ENCODE peak calls at places on chromosomes 2 and 18, in nine cellular contexts. P is brain microvascular endothelial cell; K is epithelial cell of prostate; R is kidney tubule cell; D is activated CD8-positive, alpha-beta memory T cell treated with anti-CD3 and anti-CD28 coated beads for 24 hours; J is amniotic stem cell; M is Caki2; V is astrocyte of the cerebellum; T is AG08395. B is an unnamed sample.
A peak's percentile ranks its signal among the peaks of the same experiment; 100 is the strongest.

GRCh38 chr2:177673602-177674595 is 281.3 kb downstream of the AGPS start:
- DNase-seq in P (no peak), K (no peak), R (peak; percentile 62), D (no peak), J (no peak), M (no peak), V (no peak), T (no peak), B (no peak)

GRCh38 chr2:217316743-217317142 is 456.9 kb upstream of the TNP1 start:
- DNase-seq in P (peak; percentile 49), K (no peak), R (no peak), D (no peak), J (no peak), M (no peak), V (peak; percentile 27), T (peak; percentile 55), B (peak; percentile 95)

GRCh38 chr2:179991344-179991743 is 15.8 kb downstream of the CWC22 start:
- DNase-seq in P (peak; percentile 4), K (no peak), R (no peak), D (no peak), J (no peak), M (no peak), V (no peak), T (peak; percentile 22), B (no peak)

GRCh38 chr18:23494992-23495391 is 8.3 kb upstream of the RMC1 start:
- DNase-seq in P (no peak), K (peak; percentile 63), R (no peak), D (no peak), J (no peak), M (no peak), V (no peak), T (no peak), B (no peak)

GRCh38 chr18:48750485-48751175 is 200.1 kb downstream of the SMAD7 start:
- DNase-seq in P (no peak), K (no peak), R (no peak), D (no peak), J (no peak), M (no peak), V (peak; percentile 78), T (peak; percentile 71), B (no peak)

GRCh38 chr2:120175000-120175581 is 48.1 kb downstream of the TMEM185B start:
- DNase-seq in P (peak; percentile 55), K (no peak), R (peak; percentile 56), D (no peak), J (peak; percentile 26), M (peak; percentile 37), V (peak; percentile 55), T (peak; percentile 73), B (peak; percentile 39)

GRCh38 chr2:213726101-213726500 is 441.8 kb downstream of the SPAG16 start:
- DNase-seq in P (no peak), K (no peak), R (no peak), D (no peak), J (no peak), M (no peak), V (no peak), T (no peak), B (no peak)

GRCh38 chr18:55381277-55381676 is 206.7 kb downstream of the TCF4 start:
- DNase-seq in P (peak; percentile 45), K (no peak), R (no peak), D (no peak), J (no peak), M (no peak), V (peak; percentile 45), T (peak; percentile 62), B (no peak)

GRCh38 chr2:26914963-26915310 is 55.5 kb upstream of the MAPRE3 start:
- DNase-seq in P (no peak), K (no peak), R (no peak), D (no peak), J (no peak), M (no peak), V (no peak), T (no peak), B (no peak)

GRCh38 chr18:42341423-42341822 is 386.4 kb downstream of the PIK3C3 start:
- DNase-seq in P (no peak), K (no peak), R (peak; percentile 59), D (no peak), J (no peak), M (peak; percentile 30), V (peak; percentile 31), T (no peak), B (no peak)

GRCh38 chr2:18752022-18752493 is 162.7 kb upstream of the NT5C1B start:
- DNase-seq in P (no peak), K (no peak), R (no peak), D (no peak), J (no peak), M (no peak), V (no peak), T (no peak), B (no peak)

GRCh38 chr2:88085099-88085498 is 17.5 kb downstream of the SMYD1 start:
- DNase-seq in P (no peak), K (no peak), R (no peak), D (no peak), J (no peak), M (no peak), V (no peak), T (no peak), B (no peak)

GRCh38 chr2:136207030-136207623 is 89.2 kb upstream of the CXCR4 start:
- DNase-seq in P (no peak), K (no peak), R (peak; percentile 6), D (no peak), J (no peak), M (no peak), V (no peak), T (no peak), B (no peak)

GRCh38 chr18:63823516-63824219 is 48.5 kb downstream of the SERPINB7 start:
- DNase-seq in P (peak; percentile 18), K (no peak), R (no peak), D (no peak), J (no peak), M (no peak), V (no peak), T (no peak), B (no peak)

GRCh38 chr2:27075219-27075871 is 3.1 kb upstream of the EMILIN1 start:
- DNase-seq in P (no peak), K (no peak), R (no peak), D (no peak), J (no peak), M (no peak), V (no peak), T (no peak), B (no peak)

GRCh38 chr18:51236225-51236624 is 38.7 kb upstream of the MEX3C start:
- DNase-seq in P (peak; percentile 92), K (peak; percentile 54), R (peak; percentile 71), D (no peak), J (no peak), M (peak; percentile 50), V (peak; percentile 46), T (peak; percentile 41), B (no peak)

GRCh38 chr2:174778479-174778962 is 14.2 kb upstream of the CHRNA1 start:
- DNase-seq in P (peak; percentile 93), K (no peak), R (peak; percentile 65), D (peak; percentile 82), J (no peak), M (peak; percentile 12), V (peak; percentile 99), T (peak; percentile 95), B (no peak)

GRCh38 chr2:71620851-71621251 is 167.5 kb downstream of the DYSF start:
- DNase-seq in P (no peak), K (no peak), R (no peak), D (peak; percentile 43), J (no peak), M (no peak), V (no peak), T (no peak), B (no peak)

GRCh38 chr2:158539176-158539895 is 82.6 kb downstream of the PKP4 start:
- DNase-seq in P (peak; percentile 57), K (peak; percentile 45), R (peak; percentile 84), D (no peak), J (peak; percentile 5), M (peak; percentile 44), V (peak; percentile 69), T (peak; percentile 20), B (peak; percentile 70)

GRCh38 chr2:148813603-148814065 is 61.4 kb upstream of the KIF5C start:
- DNase-seq in P (no peak), K (no peak), R (no peak), D (peak; percentile 72), J (no peak), M (no peak), V (no peak), T (no peak), B (no peak)

GRCh38 chr2:37631292-37631691 is 40.1 kb downstream of the CDC42EP3 start:
- DNase-seq in P (no peak), K (no peak), R (no peak), D (no peak), J (no peak), M (no peak), V (no peak), T (no peak), B (no peak)

GRCh38 chr2:129492528-129492927 is 486.9 kb upstream of the RAB6C start:
- DNase-seq in P (no peak), K (no peak), R (no peak), D (no peak), J (no peak), M (no peak), V (no peak), T (no peak), B (no peak)

GRCh38 chr2:168443818-168444217 is 12.3 kb upstream of the CERS6 start:
- DNase-seq in P (no peak), K (no peak), R (no peak), D (no peak), J (no peak), M (no peak), V (no peak), T (no peak), B (no peak)

GRCh38 chr2:200086911-200087310 is 131.5 kb downstream of the MAIP1 start:
- DNase-seq in P (no peak), K (no peak), R (peak; percentile 3), D (no peak), J (no peak), M (no peak), V (no peak), T (no peak), B (no peak)

GRCh38 chr18:34493099-34493544 is 217.0 kb upstream of the DTNA start:
- DNase-seq in P (peak; percentile 74), K (peak; percentile 71), R (peak; percentile 95), D (no peak), J (peak; percentile 36), M (peak; percentile 59), V (peak; percentile 38), T (peak; percentile 57), B (no peak)

GRCh38 chr2:180056367-180057118 is 49.4 kb upstream of the CWC22 start:
- DNase-seq in P (no peak), K (no peak), R (no peak), D (no peak), J (no peak), M (no peak), V (no peak), T (no peak), B (no peak)

GRCh38 chr2:229586746-229587705 is 127.3 kb downstream of the DNER start:
- DNase-seq in P (peak; percentile 81), K (peak; percentile 60), R (peak; percentile 77), D (no peak), J (peak; percentile 59), M (peak; percentile 73), V (peak; percentile 65), T (peak; percentile 91), B (peak; percentile 42)

GRCh38 chr2:112679484-112679883 is 33.7 kb downstream of the SLC20A1 start:
- DNase-seq in P (no peak), K (no peak), R (no peak), D (no peak), J (no peak), M (no peak), V (no peak), T (peak; percentile 56), B (no peak)

GRCh38 chr2:237900891-237901831 is 41.7 kb downstream of the RAMP1 start:
- DNase-seq in P (no peak), K (no peak), R (no peak), D (no peak), J (no peak), M (no peak), V (no peak), T (no peak), B (no peak)

GRCh38 chr2:3759766-3760165 is 56.4 kb downstream of the DCDC2C start:
- DNase-seq in P (peak; percentile 3), K (no peak), R (no peak), D (no peak), J (no peak), M (no peak), V (no peak), T (no peak), B (no peak)

GRCh38 chr2:190974629-190975361 is 39.2 kb downstream of the STAT1 start:
- DNase-seq in P (no peak), K (no peak), R (peak; percentile 9), D (no peak), J (no peak), M (no peak), V (no peak), T (no peak), B (no peak)